ENCODE peak calls at places on chromosomes 3 and 15, in five cellular contexts. U, F, A, W and Z are unnamed samples. For H3K4me1, the result is how much of the 10 kb centered on the place peaks cover.

GRCh38 chr3:123622766-123623165 is 37.9 kb upstream of the HACD2 start:
- DNase-seq in F (no peak), U (no peak), A (no peak), W (no peak), Z (no peak)

GRCh38 chr15:39110336-39110735 is 470.5 kb upstream of the THBS1 start:
- DNase-seq in W (no peak), U (no peak), F (no peak), A (no peak), Z (no peak)

GRCh38 chr3:148235566-148235965 is 462.1 kb upstream of the AGTR1 start:
- DNase-seq in U (no peak), F (no peak), W (no peak), A (no peak), Z (no peak)

GRCh38 chr15:34360298-34360697 is 6.7 kb downstream of the LPCAT4 start:
- DNase-seq in U (no peak), F (peak), W (no peak), A (no peak), Z (no peak)

GRCh38 chr15:83364541-83364940 is 80.1 kb upstream of the BNC1 start:
- DNase-seq in A (no peak), U (no peak), F (no peak), W (no peak), Z (no peak)

GRCh38 chr15:85454403-85454802 is 74.0 kb downstream of the AKAP13 start:
- DNase-seq in W (no peak), A (no peak), F (no peak), U (no peak), Z (no peak)

GRCh38 chr15:22888120-22888859 is 49.8 kb downstream of the NIPA2 start:
- DNase-seq in F (peak), U (no peak), A (no peak), W (no peak), Z (no peak)

GRCh38 chr3:59708202-59708601 is 658.4 kb upstream of the CFAP20DC start:
- DNase-seq in W (no peak), F (no peak), A (no peak), U (no peak), Z (no peak)

GRCh38 chr15:98801234-98801561 is 152.9 kb downstream of the IGF1R start:
- DNase-seq in U (no peak), F (no peak), W (no peak), A (no peak), Z (no peak)
- H3K4me1 ChIP-seq in U (under half), F (half or more), W (under half), A (under half), Z (half or more)

GRCh38 chr3:78788839-78789238 is 979.0 kb downstream of the ROBO1 start:
- DNase-seq in A (no peak), F (no peak), U (no peak), W (no peak), Z (no peak)
- TF ChIP-seq POLR2A in A (no peak), F (no peak), U (no peak), W (no peak), Z (no peak)

GRCh38 chr3:153670577-153670976 is 450.6 kb upstream of the ARHGEF26 start:
- DNase-seq in U (no peak), W (no peak), F (no peak), A (no peak), Z (no peak)

GRCh38 chr3:153667341-153667740 is 453.8 kb upstream of the ARHGEF26 start:
- DNase-seq in U (no peak), W (no peak), A (no peak), F (no peak), Z (no peak)

GRCh38 chr3:153669527-153669926 is 451.7 kb upstream of the ARHGEF26 start:
- DNase-seq in A (no peak), W (no peak), U (no peak), F (no peak), Z (no peak)

DNA sequence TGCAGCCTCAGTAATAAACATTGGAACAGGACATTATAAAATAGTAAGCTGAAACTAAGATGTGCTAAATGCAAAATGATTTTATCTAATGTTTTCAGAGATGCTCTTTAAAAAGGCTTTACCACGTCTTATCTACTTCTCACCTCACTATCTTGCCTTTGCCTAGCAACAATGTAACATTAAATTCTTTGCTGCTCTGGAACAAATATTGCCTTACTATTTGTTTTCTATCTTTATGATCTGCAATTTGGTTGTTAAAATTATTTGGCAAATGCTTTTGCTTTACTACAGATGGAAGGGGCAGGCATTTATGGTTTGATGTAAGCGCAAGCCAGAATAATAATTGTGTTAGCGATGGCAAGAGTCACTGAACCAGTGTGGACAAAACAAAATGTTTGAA is 454.3 kb upstream of the ARHGEF26 start:
- DNase-seq in F (no peak), U (no peak), W (no peak), A (no peak), Z (no peak)
- TF ChIP-seq EP300 in F (no peak), U (no peak), W (no peak), A (no peak), Z (no peak)

GRCh38 chr15:48555244-48555804 is 90.2 kb downstream of the FBN1 start:
- DNase-seq in F (no peak), A (no peak), W (no peak), U (no peak), Z (no peak)
- H3K4me1 ChIP-seq in F (under half), A (under half), W (under half), U (under half), Z (under half)

GRCh38 chr3:46690798-46691197 is 2.7 kb downstream of the ALS2CL start:
- DNase-seq in F (peak), U (peak), A (no peak), W (no peak), Z (no peak)
- TF ChIP-seq POLR2A in F (no peak), U (no peak), A (no peak), W (no peak), Z (no peak)